ENCODE peak calls at places on chromosomes 12 and 14, in seven cellular contexts. F is esophagus muscularis mucosa, M is Peyer's patch, Z is stomach, Y is A549, X is body of pancreas, S is transverse colon. U is an unnamed sample.

GRCh38 chr12:3751151-3752095 is 1.5 kb downstream of the CRACR2A start:
- DNase-seq in S (no peak), Y (no peak), Z (no peak), X (no peak), M (no peak), F (peak), U (no peak)

GRCh38 chr12:90004319-90005074 is 295.9 kb upstream of the ATP2B1 start:
- DNase-seq in S (no peak), F (no peak), Z (no peak), Y (no peak), M (no peak), X (no peak), U (no peak)

GRCh38 chr14:32826404-32827082 is 112.1 kb upstream of the NPAS3 start:
- DNase-seq in S (no peak), F (no peak), Z (no peak), M (no peak), X (no peak), Y (no peak), U (peak)

GRCh38 chr14:100149789-100150611 is 9.4 kb downstream of the DEGS2 start:
- DNase-seq in X (peak), Z (peak), F (no peak), M (peak), Y (no peak), S (peak), U (peak)

GRCh38 chr12:50326636-50327284 is 43.4 kb upstream of the LIMA1 start:
- DNase-seq in F (no peak), S (peak), Z (peak), M (no peak), X (peak), Y (peak), U (peak)

GRCh38 chr12:93824514-93825500 is 147.6 kb downstream of the CRADD start:
- DNase-seq in Y (no peak), X (no peak), M (no peak), Z (no peak), S (no peak), F (no peak), U (no peak)

GRCh38 chr14:79051009-79051710 is 881.0 kb downstream of the NRXN3 start:
- DNase-seq in Y (no peak), Z (no peak), X (no peak), M (no peak), S (no peak), F (no peak), U (no peak)

GRCh38 chr12:3293446-3294161 is 197.4 kb upstream of the PRMT8 start:
- DNase-seq in M (no peak), F (no peak), Z (no peak), S (no peak), X (no peak), Y (peak), U (peak)

GRCh38 chr12:24977060-24977459 is 28.2 kb upstream of the BCAT1 start:
- DNase-seq in S (no peak), Z (no peak), M (no peak), F (peak), X (no peak), Y (no peak), U (no peak)

GRCh38 chr12:111056618-111057521 is 136.5 kb upstream of the MYL2 start:
- DNase-seq in X (peak), M (no peak), S (peak), Y (no peak), Z (no peak), F (no peak), U (no peak)

GRCh38 chr14:29925736-29926135 is 1.9 kb downstream of the PRKD1 start:
- DNase-seq in M (no peak), X (no peak), F (no peak), Y (no peak), S (no peak), Z (no peak), U (no peak)

GRCh38 chr12:97047361-97047760 is 140.3 kb downstream of the NEDD1 start:
- DNase-seq in F (no peak), M (no peak), S (no peak), Y (no peak), Z (no peak), X (no peak), U (no peak)

GRCh38 chr14:69087061-69087461 is 65.9 kb downstream of the DCAF5 start:
- DNase-seq in X (no peak), S (no peak), Y (no peak), M (no peak), F (no peak), Z (no peak), U (peak)

GRCh38 chr12:32870716-32871115 is 25.9 kb downstream of the PKP2 start:
- DNase-seq in F (no peak), Y (no peak), M (no peak), S (no peak), X (no peak), Z (no peak), U (no peak)

GRCh38 chr14:54625158-54625557 is 58.2 kb downstream of the SAMD4A start:
- DNase-seq in X (no peak), F (no peak), Y (no peak), M (no peak), Z (no peak), S (no peak), U (no peak)

GRCh38 chr14:105026789-105027563 is 6.1 kb upstream of the CDCA4 start:
- DNase-seq in X (no peak), M (no peak), Y (peak), S (no peak), F (no peak), Z (no peak), U (no peak)

GRCh38 chr14:23445773-23446172 is 10.3 kb upstream of the MYH7 start:
- DNase-seq in X (no peak), M (no peak), Z (no peak), S (no peak), Y (no peak), F (no peak), U (no peak)

GRCh38 chr12:46915861-46916260 is 90.1 kb upstream of the SLC38A4 start:
- DNase-seq in X (no peak), Y (peak), S (no peak), F (no peak), Z (no peak), M (no peak), U (no peak)

GRCh38 chr14:51609251-51609986 is 42.3 kb upstream of the FRMD6 start:
- DNase-seq in F (no peak), S (no peak), Y (no peak), M (no peak), Z (no peak), X (no peak), U (no peak)

GRCh38 chr12:48938805-48939204 is 13.5 kb upstream of the FKBP11 start:
- DNase-seq in S (peak), X (no peak), Y (no peak), M (no peak), Z (no peak), F (no peak), U (no peak)

GRCh38 chr12:19186722-19187661 is 57.5 kb downstream of the PLEKHA5 start:
- DNase-seq in Z (no peak), M (no peak), F (no peak), X (peak), S (no peak), Y (peak), U (no peak)

GRCh38 chr14:20680843-20681347 is 3.5 kb upstream of the RNASE4 start:
- DNase-seq in F (no peak), S (peak), Z (peak), X (peak), Y (no peak), M (peak), U (no peak)
- H3K27ac ChIP-seq in F (peak), S (peak), Z (peak), X (peak), Y (peak), M (peak), U (peak)

GRCh38 chr12:30197392-30198047 is 413.8 kb upstream of the TMTC1 start:
- DNase-seq in Z (no peak), S (no peak), M (no peak), F (no peak), X (no peak), Y (no peak), U (no peak)
- TF ChIP-seq POLR2A in Z (no peak), S (no peak), M (no peak), F (no peak), X (no peak), Y (no peak), U (no peak)

GRCh38 chr12:1413930-1414329 is 180.5 kb downstream of the FBXL14 start:
- DNase-seq in X (no peak), S (no peak), F (no peak), Z (no peak), Y (no peak), M (no peak), U (no peak)
- H3K27ac ChIP-seq in X (no peak), S (no peak), F (no peak), Z (no peak), Y (no peak), M (no peak), U (no peak)

GRCh38 chr12:65899289-65899688 is 75.0 kb downstream of the HMGA2 start:
- DNase-seq in Y (no peak), M (no peak), Z (no peak), X (no peak), F (no peak), S (no peak), U (no peak)

GRCh38 chr12:65900912-65901672 is 76.8 kb downstream of the HMGA2 start:
- DNase-seq in X (no peak), Y (no peak), S (no peak), M (no peak), Z (no peak), F (no peak), U (no peak)

GRCh38 chr12:65905941-65906471 is 81.7 kb downstream of the HMGA2 start:
- DNase-seq in F (no peak), X (no peak), Z (no peak), Y (no peak), S (no peak), M (no peak), U (no peak)

GRCh38 chr12:65903680-65904403 is 79.6 kb downstream of the HMGA2 start:
- DNase-seq in F (no peak), S (no peak), Z (no peak), Y (no peak), X (no peak), M (no peak), U (no peak)

DNA sequence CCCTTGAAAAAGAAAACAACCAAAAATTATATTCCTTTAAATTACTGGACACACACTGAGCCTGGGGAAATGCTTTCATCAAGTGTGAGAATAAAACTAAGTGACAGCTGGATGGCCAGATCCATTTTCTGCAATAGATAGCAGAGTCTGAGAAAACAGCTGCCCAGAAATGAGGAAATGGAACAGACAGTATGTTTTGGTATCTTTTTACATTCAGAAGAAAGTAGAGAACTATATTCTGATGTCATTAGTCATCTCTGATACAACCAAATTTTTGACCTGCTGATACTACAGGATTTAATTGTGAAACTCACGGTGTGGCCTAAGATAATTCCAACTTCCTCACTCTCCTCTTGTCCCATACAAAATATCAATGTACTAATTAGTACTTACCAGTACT is 78.2 kb downstream of the HMGA2 start:
- DNase-seq in Z (no peak), X (no peak), M (no peak), F (no peak), S (no peak), Y (no peak), U (no peak)
- TF ChIP-seq POLR2A in Z (no peak), X (no peak), M (no peak), F (no peak), S (no peak), Y (no peak), U (no peak)

GRCh38 chr14:56271988-56272387 is 153.8 kb downstream of the PELI2 start:
- DNase-seq in Y (no peak), X (no peak), M (no peak), Z (no peak), F (no peak), S (no peak), U (no peak)

GRCh38 chr14:56278383-56278782 is 160.2 kb downstream of the PELI2 start:
- DNase-seq in F (no peak), S (no peak), Z (no peak), M (no peak), X (no peak), Y (no peak), U (no peak)

GRCh38 chr14:56273949-56274348 is 155.7 kb downstream of the PELI2 start:
- DNase-seq in X (no peak), Z (no peak), Y (no peak), S (no peak), F (no peak), M (no peak), U (no peak)

GRCh38 chr14:56273151-56273550 is 154.9 kb downstream of the PELI2 start:
- DNase-seq in M (no peak), S (no peak), X (peak), Z (no peak), F (no peak), Y (no peak), U (no peak)

GRCh38 chr14:56274556-56274955 is 156.3 kb downstream of the PELI2 start:
- DNase-seq in Y (no peak), Z (no peak), X (no peak), S (no peak), F (no peak), M (no peak), U (no peak)
- H3K27ac ChIP-seq in Y (no peak), Z (no peak), X (no peak), S (no peak), F (no peak), M (no peak), U (no peak)

DNA sequence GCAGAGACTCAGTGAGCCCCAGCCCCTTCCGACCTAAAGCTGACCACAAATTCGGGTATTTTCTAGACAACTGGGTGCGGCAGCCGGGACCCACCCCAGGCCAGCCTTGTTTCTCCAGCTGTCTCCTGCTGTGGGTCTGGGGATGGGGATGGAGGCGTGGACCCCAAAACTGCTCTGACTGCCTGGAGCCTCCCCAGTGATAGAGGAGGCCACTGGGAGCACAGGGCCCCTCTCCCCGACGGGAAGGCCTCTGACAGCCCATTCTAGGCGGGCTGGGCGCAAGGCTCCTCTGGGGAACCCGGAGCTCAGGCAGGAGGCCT is 38.2 kb upstream of the TDRD9 start:
- DNase-seq in Z (no peak), Y (no peak), S (no peak), M (no peak), F (no peak), X (no peak), U (no peak)
- TF ChIP-seq POLR2A in Z (no peak), Y (no peak), S (no peak), M (no peak), F (no peak), X (no peak), U (no peak)

GRCh38 chr14:59705866-59706265 is 129.3 kb upstream of the CCDC175 start:
- DNase-seq in M (no peak), F (no peak), Y (no peak), X (no peak), S (no peak), Z (no peak), U (no peak)

GRCh38 chr14:59699422-59699821 is 122.8 kb upstream of the CCDC175 start:
- DNase-seq in X (no peak), M (no peak), Y (no peak), S (no peak), Z (no peak), F (no peak), U (no peak)

GRCh38 chr14:59707778-59708635 is 131.4 kb upstream of the CCDC175 start:
- DNase-seq in S (no peak), X (no peak), Z (no peak), F (no peak), Y (no peak), M (no peak), U (no peak)

GRCh38 chr14:59705245-59705644 is 128.6 kb upstream of the CCDC175 start:
- DNase-seq in X (no peak), Y (no peak), Z (no peak), M (no peak), F (no peak), S (no peak), U (no peak)

DNA sequence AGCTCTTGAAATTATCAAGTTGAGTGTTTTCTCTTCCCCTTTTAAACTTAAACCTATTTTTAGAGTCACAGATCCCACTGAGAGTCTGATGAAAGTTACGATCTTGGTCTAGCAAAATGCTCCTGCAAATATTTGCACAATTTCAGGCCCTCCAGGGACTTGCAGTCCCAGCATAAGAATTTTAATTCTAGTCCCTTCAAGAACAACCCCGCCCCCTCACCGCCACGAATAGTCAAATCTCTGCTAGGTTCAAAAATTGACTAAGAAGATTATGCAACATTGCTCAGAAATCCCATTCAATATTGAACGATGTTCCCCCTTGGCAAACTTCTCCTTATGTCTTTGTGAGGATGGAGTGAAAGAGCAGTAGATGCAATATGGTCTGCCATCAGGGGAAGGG is 127.4 kb upstream of the CCDC175 start:
- DNase-seq in X (no peak), Z (no peak), S (no peak), F (no peak), M (no peak), Y (no peak), U (no peak)
- H3K27ac ChIP-seq in X (no peak), Z (no peak), S (no peak), F (no peak), M (no peak), Y (no peak), U (no peak)

GRCh38 chr12:104985206-104985605 is 910 bp upstream of the NOPCHAP1 start:
- DNase-seq in Z (no peak), M (no peak), Y (peak), S (no peak), F (no peak), X (no peak), U (no peak)
- TF ChIP-seq POLR2A in Z (no peak), M (no peak), Y (no peak), S (no peak), F (no peak), X (no peak), U (no peak)